ENCODE peak calls at places on chromosomes 13 and 19, in six cellular contexts. J, F, N, P, I and A are unnamed samples. For H3K4me1, the result is how much of the 10 kb centered on the place peaks cover.

GRCh38 chr13:48731957-48732569 is 78.3 kb downstream of the CYSLTR2 start:
- DNase-seq in P (peak), I (no peak), J (peak), N (no peak), F (peak), A (no peak)

GRCh38 chr19:35592226-35592625 is 6.3 kb downstream of the PMIS2 start:
- DNase-seq in F (peak), J (no peak), I (no peak), N (no peak), P (peak), A (no peak)

GRCh38 chr13:110628952-110629701 is 13.8 kb downstream of the NAXD start:
- DNase-seq in P (no peak), I (no peak), J (no peak), F (no peak), N (no peak), A (no peak)

GRCh38 chr19:8487137-8487851 is 15.1 kb downstream of the PRAM1 start:
- DNase-seq in I (peak), P (no peak), N (peak), J (peak), F (no peak), A (no peak)

GRCh38 chr19:40519352-40520322 is 52.8 kb downstream of the SPTBN4 start:
- DNase-seq in N (no peak), I (no peak), P (peak), F (no peak), J (no peak), A (no peak)

GRCh38 chr13:108346376-108346775 is 76.9 kb downstream of the TNFSF13B start:
- DNase-seq in F (no peak), I (no peak), J (no peak), N (no peak), P (no peak), A (no peak)

GRCh38 chr13:104984296-104984818 is 1551.1 kb downstream of the EFNB2 start:
- DNase-seq in I (no peak), N (peak), J (no peak), F (no peak), P (peak), A (no peak)

GRCh38 chr13:107650081-107650701 is 565.1 kb downstream of the LIG4 start:
- DNase-seq in J (peak), P (peak), I (peak), N (peak), F (peak), A (no peak)

GRCh38 chr19:7619671-7620441 is 9.5 kb downstream of the XAB2 start:
- DNase-seq in P (no peak), I (peak), F (peak), N (no peak), J (no peak), A (no peak)

GRCh38 chr19:19338082-19338481 is 17.5 kb downstream of the MAU2 start:
- DNase-seq in P (peak), J (no peak), N (no peak), F (no peak), I (no peak), A (no peak)

GRCh38 chr19:45507864-45508680 is 793 bp downstream of the VASP start:
- DNase-seq in F (peak), P (no peak), N (no peak), I (no peak), J (peak), A (no peak)
- H3K4me1 ChIP-seq in F (under half), P (under half), N (under half), I (under half), J (under half), A (under half)

GRCh38 chr19:47240996-47241918 is 10.3 kb upstream of the BBC3 start:
- DNase-seq in P (peak), J (peak), I (peak), F (peak), N (peak), A (no peak)

GRCh38 chr19:47239610-47240296 is 8.8 kb upstream of the BBC3 start:
- DNase-seq in J (peak), P (peak), I (no peak), N (no peak), F (no peak), A (no peak)

GRCh38 chr19:47240561-47240960 is 9.6 kb upstream of the BBC3 start:
- DNase-seq in J (no peak), P (no peak), N (no peak), I (no peak), F (no peak), A (no peak)

GRCh38 chr19:47243364-47243775 is 12.4 kb upstream of the BBC3 start:
- DNase-seq in N (no peak), P (no peak), F (no peak), I (no peak), J (no peak), A (no peak)

GRCh38 chr19:47241919-47242644 is 11.1 kb upstream of the BBC3 start:
- DNase-seq in I (no peak), P (peak), F (no peak), N (no peak), J (no peak), A (no peak)
- H3K4me1 ChIP-seq in I (under half), P (under half), F (under half), N (under half), J (half or more), A (under half)

GRCh38 chr19:42269518-42270345 is 680 bp downstream of the CIC start:
- DNase-seq in P (no peak), J (peak), N (no peak), I (peak), F (peak), A (no peak)

GRCh38 chr19:42271861-42272534 is 2.9 kb downstream of the CIC start:
- DNase-seq in F (no peak), I (no peak), J (peak), N (no peak), P (no peak), A (no peak)

GRCh38 chr19:42268704-42269517 is at the start of gene CIC:
- DNase-seq in J (peak), F (peak), I (peak), N (peak), P (peak), A (peak)

GRCh38 chr19:42271045-42271419 is 2.0 kb downstream of the CIC start:
- DNase-seq in N (no peak), J (no peak), P (no peak), F (no peak), I (no peak), A (no peak)

DNA sequence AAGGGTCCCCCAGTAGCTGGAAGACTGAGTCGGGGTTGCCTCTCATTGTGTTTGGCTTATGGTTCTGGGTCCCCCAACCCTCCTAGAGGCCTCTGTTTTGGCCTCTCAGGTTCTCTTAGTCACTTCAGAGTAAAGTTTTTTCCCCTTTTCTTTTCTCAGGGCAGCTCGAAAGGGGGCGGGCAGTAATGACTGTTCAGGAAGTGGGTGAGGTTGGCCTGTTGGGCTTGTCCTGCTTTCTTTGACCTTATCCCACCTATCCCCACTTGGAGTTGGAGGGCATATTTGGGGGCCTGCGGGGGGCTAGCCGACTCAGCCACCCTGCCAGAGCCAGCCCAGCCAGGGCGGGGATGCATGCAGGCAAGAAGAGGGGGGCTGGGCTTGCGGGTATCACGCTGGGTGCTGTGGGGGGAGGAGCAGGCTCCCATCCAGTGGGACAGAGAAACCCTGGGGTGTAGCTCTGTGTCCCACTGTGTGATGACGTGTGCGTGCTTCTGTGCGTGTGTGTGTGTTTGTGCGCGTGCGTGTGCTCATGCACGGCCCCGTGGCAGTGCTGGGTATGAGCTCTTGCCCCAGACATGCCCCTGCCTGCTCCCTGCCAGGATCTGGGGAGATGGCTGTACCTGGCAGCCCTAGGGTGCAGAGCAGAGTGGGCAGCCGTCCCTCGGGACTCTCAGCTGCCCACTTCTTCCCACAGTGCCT is 1.4 kb downstream of the CIC start:
- DNase-seq in F (peak), P (peak), I (no peak), J (peak), N (peak), A (no peak)
- H3K4me1 ChIP-seq in F (half or more), P (under half), I (under half), J (under half), N (under half), A (under half)

GRCh38 chr13:44303681-44304432 is 69.8 kb upstream of the SERP2 start:
- DNase-seq in J (no peak), F (peak), I (no peak), P (no peak), N (peak), A (peak)
- H3K4me1 ChIP-seq in J (under half), F (under half), I (under half), P (half or more), N (under half), A (half or more)

GRCh38 chr13:24821207-24821606 is 57.2 kb downstream of the RNF17 start:
- DNase-seq in P (no peak), I (no peak), F (no peak), N (no peak), J (no peak), A (no peak)
- H3K4me1 ChIP-seq in P (under half), I (under half), F (under half), N (under half), J (under half), A (under half)

GRCh38 chr19:3455393-3455955 is 24.9 kb downstream of the SMIM24 start:
- DNase-seq in N (no peak), J (no peak), F (no peak), P (no peak), I (no peak), A (no peak)
- H3K4me1 ChIP-seq in N (under half), J (under half), F (under half), P (under half), I (under half), A (under half)

GRCh38 chr13:97945792-97946419 is 7.6 kb upstream of the IPO5 start:
- DNase-seq in N (no peak), P (no peak), I (no peak), F (no peak), J (no peak), A (no peak)
- H3K4me1 ChIP-seq in N (under half), P (under half), I (under half), F (under half), J (under half), A (under half)

GRCh38 chr19:47239152-47239551 is 8.2 kb upstream of the BBC3 start:
- DNase-seq in I (no peak), F (no peak), N (no peak), J (no peak), P (no peak), A (no peak)

GRCh38 chr19:47247308-47247990 is 8.9 kb upstream of the CCDC9 start:
- DNase-seq in J (peak), N (peak), P (peak), F (peak), I (peak), A (peak)

DNA sequence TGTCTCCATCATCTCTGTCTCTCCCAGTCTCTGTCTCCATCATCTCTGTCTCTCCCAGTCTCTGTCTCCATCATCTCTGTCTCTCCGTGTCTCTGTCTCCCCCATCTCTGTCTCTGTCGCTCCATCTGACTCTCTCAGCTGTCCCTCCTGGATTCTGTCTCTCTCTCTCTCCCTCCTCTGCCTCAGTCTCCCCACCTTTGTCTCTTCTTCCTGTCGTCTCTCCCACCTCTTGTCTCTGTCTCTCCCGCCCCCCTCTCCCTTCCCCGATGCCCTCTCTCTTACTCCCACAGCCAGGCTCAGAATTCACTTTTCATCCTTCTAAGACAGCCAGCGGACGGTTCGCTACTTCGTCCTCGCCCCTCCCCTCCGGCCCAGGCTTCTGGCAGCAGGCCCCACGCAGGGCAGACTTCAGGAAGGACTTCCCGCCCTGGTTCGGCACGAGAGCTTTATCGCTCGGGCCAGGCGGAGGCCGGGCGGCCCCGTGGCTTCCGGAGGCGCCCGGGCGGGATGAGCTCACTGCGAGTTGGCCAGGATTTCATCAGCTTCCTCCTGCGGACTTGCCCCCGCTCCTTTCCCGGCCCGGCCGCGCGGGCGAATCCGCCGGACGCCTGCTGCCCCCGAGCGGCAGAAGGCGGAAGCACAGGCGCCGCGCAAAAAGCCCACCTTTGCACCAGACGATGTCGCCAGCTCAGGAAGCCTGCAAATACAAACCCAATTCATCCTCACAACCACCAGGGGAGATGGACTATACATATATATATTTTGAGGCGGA is 12.4 kb upstream of the CCDC9 start:
- DNase-seq in F (peak), I (peak), P (peak), J (peak), N (peak), A (peak)
- H3K4me1 ChIP-seq in F (half or more), I (under half), P (under half), J (half or more), N (under half), A (under half)

DNA sequence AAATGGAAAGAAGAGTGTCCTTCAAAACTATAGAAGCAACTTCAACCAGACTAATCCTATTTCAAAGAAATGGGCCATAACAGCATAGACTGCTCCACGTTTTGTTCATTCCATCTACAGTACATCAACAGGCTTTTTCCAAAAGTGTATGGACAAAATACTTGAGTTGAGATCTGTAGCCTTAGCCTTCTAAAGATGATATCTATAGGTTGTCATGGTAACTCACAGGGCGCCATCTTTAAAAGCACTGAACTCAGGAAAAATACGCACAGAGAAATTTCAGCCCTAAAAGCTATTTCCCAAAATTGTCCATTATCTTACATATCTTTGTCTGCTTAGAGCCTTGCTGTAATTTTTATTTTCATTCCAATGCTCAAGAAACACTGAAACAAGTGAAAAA is 439.4 kb upstream of the NBEA start:
- DNase-seq in F (no peak), P (no peak), N (no peak), J (no peak), I (no peak), A (no peak)
- H3K4me1 ChIP-seq in F (under half), P (under half), N (under half), J (under half), I (under half), A (under half)

GRCh38 chr19:48878219-48879024 is 6.2 kb downstream of the PPP1R15A start:
- DNase-seq in N (peak), I (no peak), P (peak), J (no peak), F (no peak), A (peak)
- H3K4me1 ChIP-seq in N (under half), I (under half), P (under half), J (under half), F (under half), A (under half)